ENCODE peak calls at places on chromosomes 3 and 15, in ten cellular contexts. L is cardiac muscle cell, I is cardiac fibroblast, V is GM12878, G is body of pancreas, S is MCF 10A, N is IMR-90, J is GM12865, Q is H1, K is GM20000. P is an unnamed sample.

GRCh38 chr3:129934234-129935123 is 40.0 kb upstream of the TRH start:
- DNase-seq in L (peak), I (peak), V (no peak), G (peak), S (peak), N (peak), J (peak), Q (no peak), K (peak), P (peak)

GRCh38 chr3:176469694-176470205 is 727.5 kb downstream of the TBL1XR1 start:
- DNase-seq in L (no peak), I (no peak), V (no peak), G (no peak), S (peak), N (no peak), J (no peak), Q (no peak), K (no peak), P (no peak)

GRCh38 chr15:79516646-79517045 is 84.5 kb downstream of the MINAR1 start:
- DNase-seq in L (no peak), I (no peak), V (no peak), G (no peak), S (no peak), N (no peak), J (no peak), Q (no peak), K (no peak), P (no peak)

GRCh38 chr3:115381573-115381912 is 234.5 kb upstream of the ZBTB20 start:
- DNase-seq in L (peak), I (peak), V (no peak), G (no peak), S (no peak), N (no peak), J (no peak), Q (no peak), K (no peak), P (no peak)

GRCh38 chr3:111917300-111917699 is 58.2 kb downstream of the PHLDB2 start:
- DNase-seq in L (peak), I (peak), V (no peak), G (no peak), S (peak), N (peak), J (no peak), Q (no peak), K (no peak), P (no peak)

GRCh38 chr3:174233511-174233910 is 625.6 kb upstream of the NAALADL2 start:
- DNase-seq in L (no peak), I (no peak), V (no peak), G (no peak), S (no peak), N (no peak), J (no peak), Q (no peak), K (no peak), P (no peak)

GRCh38 chr15:98700501-98700900 is 52.2 kb downstream of the IGF1R start:
- DNase-seq in L (no peak), I (no peak), V (no peak), G (no peak), S (no peak), N (no peak), J (no peak), Q (no peak), K (no peak), P (no peak)

GRCh38 chr3:197308591-197308990 is 10.2 kb upstream of the DLG1 start:
- DNase-seq in L (peak), I (peak), V (no peak), G (no peak), S (no peak), N (peak), J (no peak), Q (no peak), K (no peak), P (peak)

GRCh38 chr15:74443100-74443909 is 9.5 kb upstream of the SEMA7A start:
- DNase-seq in L (peak), I (peak), V (no peak), G (no peak), S (no peak), N (peak), J (no peak), Q (no peak), K (no peak), P (no peak)

GRCh38 chr3:140092883-140093536 is 158.0 kb downstream of the CLSTN2 start:
- DNase-seq in L (no peak), I (no peak), V (no peak), G (no peak), S (no peak), N (no peak), J (peak), Q (no peak), K (peak), P (peak)

GRCh38 chr15:86855962-86856361 is 776.3 kb downstream of the AGBL1 start:
- DNase-seq in L (no peak), I (no peak), V (no peak), G (no peak), S (no peak), N (no peak), J (no peak), Q (no peak), K (no peak), P (no peak)

GRCh38 chr15:69031013-69032001 is 16.8 kb downstream of the NOX5 start:
- DNase-seq in L (peak), I (peak), V (no peak), G (peak), S (no peak), N (no peak), J (peak), Q (peak), K (peak), P (peak)

GRCh38 chr3:156317457-156317856 is 197.1 kb downstream of the KCNAB1 start:
- DNase-seq in L (peak), I (peak), V (no peak), G (no peak), S (peak), N (peak), J (no peak), Q (no peak), K (no peak), P (peak)

GRCh38 chr3:120339362-120339761 is 9.8 kb downstream of the LRRC58 start:
- DNase-seq in L (no peak), I (no peak), V (no peak), G (no peak), S (no peak), N (no peak), J (no peak), Q (no peak), K (no peak), P (no peak)

GRCh38 chr3:61848885-61849284 is 287.5 kb downstream of the PTPRG start:
- DNase-seq in L (peak), I (peak), V (no peak), G (no peak), S (peak), N (peak), J (no peak), Q (no peak), K (no peak), P (peak)

GRCh38 chr15:85141601-85142185 is 160.0 kb downstream of the PDE8A start:
- DNase-seq in L (no peak), I (no peak), V (no peak), G (no peak), S (no peak), N (peak), J (no peak), Q (no peak), K (no peak), P (no peak)

GRCh38 chr3:134663646-134664456 is 13.0 kb upstream of the KY start:
- DNase-seq in L (peak), I (peak), V (no peak), G (no peak), S (no peak), N (peak), J (no peak), Q (no peak), K (no peak), P (peak)

GRCh38 chr3:73552700-73553099 is 72.0 kb downstream of the PDZRN3 start:
- DNase-seq in L (peak), I (no peak), V (no peak), G (no peak), S (peak), N (peak), J (no peak), Q (no peak), K (no peak), P (peak)

GRCh38 chr3:125322166-125322565 is 53.0 kb downstream of the ZNF148 start:
- DNase-seq in L (peak), I (peak), V (no peak), G (no peak), S (peak), N (peak), J (no peak), Q (no peak), K (no peak), P (peak)

GRCh38 chr15:38238311-38238710 is 14.3 kb upstream of the SPRED1 start:
- DNase-seq in L (no peak), I (no peak), V (no peak), G (no peak), S (no peak), N (no peak), J (peak), Q (no peak), K (no peak), P (no peak)

GRCh38 chr3:72102057-72102711 is 317.2 kb upstream of the PROK2 start:
- DNase-seq in L (no peak), I (no peak), V (no peak), G (no peak), S (no peak), N (no peak), J (peak), Q (no peak), K (no peak), P (peak)

GRCh38 chr3:193777524-193777923 is 184.5 kb downstream of the OPA1 start:
- DNase-seq in L (no peak), I (no peak), V (no peak), G (no peak), S (no peak), N (no peak), J (no peak), Q (no peak), K (no peak), P (no peak)

GRCh38 chr3:126360714-126361060 is 3.5 kb upstream of the KLF15 start:
- DNase-seq in L (no peak), I (no peak), V (no peak), G (no peak), S (no peak), N (no peak), J (no peak), Q (no peak), K (no peak), P (no peak)

GRCh38 chr15:28179270-28179669 is 80.2 kb upstream of the OCA2 start:
- DNase-seq in L (no peak), I (no peak), V (no peak), G (no peak), S (no peak), N (no peak), J (no peak), Q (no peak), K (no peak), P (no peak)

GRCh38 chr3:137468446-137468845 is 295.7 kb upstream of the SOX14 start:
- DNase-seq in L (no peak), I (no peak), V (no peak), G (no peak), S (no peak), N (no peak), J (no peak), Q (no peak), K (no peak), P (no peak)

GRCh38 chr15:69491051-69491505 is 38.5 kb downstream of the RPLP1 start:
- DNase-seq in L (peak), I (peak), V (no peak), G (no peak), S (no peak), N (no peak), J (no peak), Q (no peak), K (no peak), P (no peak)

GRCh38 chr3:101779047-101779807 is at the start of gene NXPE3:
- DNase-seq in L (peak), I (peak), V (peak), G (peak), S (peak), N (peak), J (peak), Q (peak), K (peak), P (peak)

GRCh38 chr3:39784922-39785321 is 24.5 kb upstream of the MYRIP start:
- DNase-seq in L (no peak), I (no peak), V (no peak), G (no peak), S (no peak), N (no peak), J (no peak), Q (no peak), K (no peak), P (no peak)

GRCh38 chr3:141663993-141664392 is 74.1 kb upstream of the RNF7 start:
- DNase-seq in L (peak), I (peak), V (no peak), G (no peak), S (no peak), N (peak), J (no peak), Q (no peak), K (no peak), P (peak)

GRCh38 chr15:70096215-70096974 is 1.3 kb downstream of the TLE3 start:
- DNase-seq in L (peak), I (peak), V (no peak), G (peak), S (peak), N (peak), J (peak), Q (no peak), K (peak), P (peak)

GRCh38 chr3:3821780-3822179 is 22.5 kb downstream of the LRRN1 start:
- DNase-seq in L (no peak), I (no peak), V (no peak), G (no peak), S (peak), N (no peak), J (no peak), Q (no peak), K (no peak), P (no peak)
- TF ChIP-seq CTCF in L (no peak), I (no peak), V (no peak), G (no peak), S (no peak), N (no peak), J (no peak), Q (no peak), K (no peak), P (no peak)

GRCh38 chr3:66983101-66983500 is 15.0 kb upstream of the KBTBD8 start:
- DNase-seq in L (no peak), I (no peak), V (no peak), G (no peak), S (no peak), N (no peak), J (no peak), Q (no peak), K (no peak), P (no peak)
- TF ChIP-seq CTCF in L (no peak), I (peak), V (no peak), G (no peak), S (no peak), N (no peak), J (no peak), Q (peak), K (no peak), P (no peak)

DNA sequence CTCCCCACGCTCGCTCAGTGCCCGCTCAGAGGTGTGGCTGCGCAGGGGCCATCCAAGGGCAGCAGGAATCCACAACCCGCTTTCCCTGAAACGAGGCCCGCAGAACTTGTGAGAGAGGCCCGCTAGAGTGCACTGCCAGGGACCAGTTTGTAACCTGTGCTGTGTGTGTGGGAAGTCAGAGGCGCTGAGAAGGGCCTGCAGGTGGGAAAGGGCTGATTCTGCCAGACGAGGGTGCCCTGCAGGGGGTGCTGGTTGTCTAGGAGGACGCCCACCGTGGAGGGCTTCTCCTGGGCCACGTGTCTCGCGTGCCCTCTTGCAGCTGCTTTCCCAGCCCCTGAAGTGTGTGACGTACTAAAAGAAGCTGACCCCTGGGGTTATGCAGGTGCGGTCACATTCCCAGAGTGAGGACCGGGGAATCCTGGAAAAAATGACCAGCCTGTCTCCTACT is 83.3 kb downstream of the C3orf70 start:
- DNase-seq in L (no peak), I (no peak), V (no peak), G (no peak), S (no peak), N (no peak), J (no peak), Q (peak), K (no peak), P (no peak)
- TF ChIP-seq CTCF in L (no peak), I (no peak), V (no peak), G (no peak), S (no peak), N (no peak), J (no peak), Q (peak), K (no peak), P (no peak)

GRCh38 chr3:44802006-44802405 is 40.4 kb downstream of the KIF15 start:
- DNase-seq in L (no peak), I (no peak), V (no peak), G (no peak), S (no peak), N (no peak), J (no peak), Q (no peak), K (no peak), P (no peak)

GRCh38 chr3:44803298-44803697 is 41.7 kb downstream of the KIF15 start:
- DNase-seq in L (no peak), I (no peak), V (no peak), G (no peak), S (no peak), N (no peak), J (no peak), Q (no peak), K (no peak), P (no peak)

GRCh38 chr3:44805960-44806359 is 44.4 kb downstream of the KIF15 start:
- DNase-seq in L (no peak), I (no peak), V (no peak), G (no peak), S (no peak), N (no peak), J (no peak), Q (no peak), K (no peak), P (no peak)
- TF ChIP-seq CTCF in L (no peak), I (no peak), V (no peak), G (no peak), S (no peak), N (no peak), J (no peak), Q (no peak), K (no peak), P (no peak)

GRCh38 chr15:45179221-45179985 is 8.4 kb downstream of the SHF start:
- DNase-seq in L (no peak), I (no peak), V (no peak), G (peak), S (peak), N (no peak), J (peak), Q (no peak), K (peak), P (no peak)
- TF ChIP-seq CTCF in L (peak), I (peak), V (peak), G (peak), S (peak), N (peak), J (peak), Q (peak), K (peak), P (peak)

GRCh38 chr3:77149382-77149781 is 109.5 kb downstream of the ROBO2 start:
- DNase-seq in L (no peak), I (no peak), V (no peak), G (no peak), S (no peak), N (no peak), J (no peak), Q (no peak), K (no peak), P (no peak)
- TF ChIP-seq CTCF in L (no peak), I (no peak), V (no peak), G (no peak), S (no peak), N (no peak), J (no peak), Q (no peak), K (no peak), P (no peak)

P was measured in fibroblast of mammary gland.